ENCODE peak calls at places on chromosome 5, in eight cellular contexts. One of them, this sample, is unnamed.

GRCh38 chr5:132475531-132475930 is 15.0 kb downstream of the IRF1 start:
- DNase-seq in upper lobe of left lung: no peak
- DNase-seq in stomach: peak; percentile 25
- DNase-seq in HepG2: peak; percentile 38
- DNase-seq in uterus: peak; percentile 13
- DNase-seq in left ventricle myocardium inferior: no peak
- DNase-seq in cardiac muscle cell: no peak
- DNase-seq in suprapubic skin: peak; percentile 25
- DNase-seq in this sample: no peak

GRCh38 chr5:81513982-81514381 is 120.0 kb upstream of the ACOT12 start:
- DNase-seq in upper lobe of left lung: no peak
- DNase-seq in stomach: no peak
- DNase-seq in HepG2: no peak
- DNase-seq in uterus: no peak
- DNase-seq in left ventricle myocardium inferior: no peak
- DNase-seq in cardiac muscle cell: no peak
- DNase-seq in suprapubic skin: no peak
- DNase-seq in this sample: no peak

GRCh38 chr5:95148453-95148852 is 136.4 kb downstream of the MCTP1 start:
- DNase-seq in upper lobe of left lung: no peak
- DNase-seq in stomach: no peak
- DNase-seq in HepG2: no peak
- DNase-seq in uterus: no peak
- DNase-seq in left ventricle myocardium inferior: no peak
- DNase-seq in cardiac muscle cell: no peak
- DNase-seq in suprapubic skin: no peak
- DNase-seq in this sample: no peak

GRCh38 chr5:127299678-127300077 is 9.1 kb downstream of the MEGF10 start:
- DNase-seq in upper lobe of left lung: no peak
- DNase-seq in stomach: no peak
- DNase-seq in HepG2: no peak
- DNase-seq in uterus: no peak
- DNase-seq in left ventricle myocardium inferior: no peak
- DNase-seq in cardiac muscle cell: no peak
- DNase-seq in suprapubic skin: no peak
- DNase-seq in this sample: no peak

GRCh38 chr5:99544326-99544725 is 615.5 kb upstream of the CHD1 start:
- DNase-seq in upper lobe of left lung: no peak
- DNase-seq in stomach: no peak
- DNase-seq in HepG2: no peak
- DNase-seq in uterus: no peak
- DNase-seq in left ventricle myocardium inferior: no peak
- DNase-seq in cardiac muscle cell: no peak
- DNase-seq in suprapubic skin: no peak
- DNase-seq in this sample: no peak

GRCh38 chr5:133241179-133241728 is 189.4 kb downstream of the HSPA4 start:
- DNase-seq in upper lobe of left lung: no peak
- DNase-seq in stomach: no peak
- DNase-seq in HepG2: no peak
- DNase-seq in uterus: no peak
- DNase-seq in left ventricle myocardium inferior: no peak
- DNase-seq in cardiac muscle cell: no peak
- DNase-seq in suprapubic skin: no peak
- DNase-seq in this sample: no peak

GRCh38 chr5:102654559-102655354 is 100.3 kb upstream of the PAM start:
- DNase-seq in upper lobe of left lung: no peak
- DNase-seq in stomach: no peak
- DNase-seq in HepG2: no peak
- DNase-seq in uterus: no peak
- DNase-seq in left ventricle myocardium inferior: no peak
- DNase-seq in cardiac muscle cell: no peak
- DNase-seq in suprapubic skin: no peak
- DNase-seq in this sample: no peak

GRCh38 chr5:18740301-18740700 is 1106.0 kb downstream of the TAF11L14 start:
- DNase-seq in upper lobe of left lung: no peak
- DNase-seq in stomach: no peak
- DNase-seq in HepG2: no peak
- DNase-seq in uterus: no peak
- DNase-seq in left ventricle myocardium inferior: no peak
- DNase-seq in cardiac muscle cell: no peak
- DNase-seq in suprapubic skin: no peak
- DNase-seq in this sample: no peak

GRCh38 chr5:68074048-68074632 is 141.4 kb upstream of the PIK3R1 start:
- DNase-seq in upper lobe of left lung: no peak
- DNase-seq in stomach: peak; percentile 58
- DNase-seq in HepG2: no peak
- DNase-seq in uterus: no peak
- DNase-seq in left ventricle myocardium inferior: no peak
- DNase-seq in cardiac muscle cell: no peak
- DNase-seq in suprapubic skin: no peak
- DNase-seq in this sample: no peak

GRCh38 chr5:141518616-141519015 is 29.7 kb downstream of the PCDHGC5 start:
- DNase-seq in upper lobe of left lung: no peak
- DNase-seq in stomach: no peak
- DNase-seq in HepG2: no peak
- DNase-seq in uterus: no peak
- DNase-seq in left ventricle myocardium inferior: no peak
- DNase-seq in cardiac muscle cell: no peak
- DNase-seq in suprapubic skin: no peak
- DNase-seq in this sample: no peak

GRCh38 chr5:34658023-34658422 is 1.9 kb downstream of the RAI14 start:
- DNase-seq in upper lobe of left lung: no peak
- DNase-seq in stomach: no peak
- DNase-seq in HepG2: peak; percentile 10
- DNase-seq in uterus: no peak
- DNase-seq in left ventricle myocardium inferior: no peak
- DNase-seq in cardiac muscle cell: no peak
- DNase-seq in suprapubic skin: no peak
- DNase-seq in this sample: no peak

GRCh38 chr5:5326126-5326758 is 96.2 kb upstream of the ICE1 start:
- DNase-seq in upper lobe of left lung: no peak
- DNase-seq in stomach: no peak
- DNase-seq in HepG2: no peak
- DNase-seq in uterus: no peak
- DNase-seq in left ventricle myocardium inferior: no peak
- DNase-seq in cardiac muscle cell: peak; percentile 36
- DNase-seq in suprapubic skin: no peak
- DNase-seq in this sample: no peak

GRCh38 chr5:36152324-36153298 is 700 bp downstream of the SKP2 start:
- DNase-seq in upper lobe of left lung: no peak
- DNase-seq in stomach: no peak
- DNase-seq in HepG2: no peak
- DNase-seq in uterus: no peak
- DNase-seq in left ventricle myocardium inferior: no peak
- DNase-seq in cardiac muscle cell: peak; percentile 5
- DNase-seq in suprapubic skin: no peak
- DNase-seq in this sample: no peak

GRCh38 chr5:110077147-110077546 is 387.4 kb downstream of the MAN2A1 start:
- DNase-seq in upper lobe of left lung: no peak
- DNase-seq in stomach: no peak
- DNase-seq in HepG2: no peak
- DNase-seq in uterus: no peak
- DNase-seq in left ventricle myocardium inferior: no peak
- DNase-seq in cardiac muscle cell: no peak
- DNase-seq in suprapubic skin: no peak
- DNase-seq in this sample: no peak

GRCh38 chr5:10467281-10468198 is 25.9 kb downstream of the ROPN1L start:
- DNase-seq in upper lobe of left lung: no peak
- DNase-seq in stomach: no peak
- DNase-seq in HepG2: no peak
- DNase-seq in uterus: no peak
- DNase-seq in left ventricle myocardium inferior: no peak
- DNase-seq in cardiac muscle cell: no peak
- DNase-seq in suprapubic skin: no peak
- DNase-seq in this sample: no peak

GRCh38 chr5:88183255-88183654 is 85.4 kb downstream of the TMEM161B start:
- DNase-seq in upper lobe of left lung: no peak
- DNase-seq in stomach: no peak
- DNase-seq in HepG2: no peak
- DNase-seq in uterus: no peak
- DNase-seq in left ventricle myocardium inferior: no peak
- DNase-seq in cardiac muscle cell: no peak
- DNase-seq in suprapubic skin: no peak
- DNase-seq in this sample: no peak
- H3K27ac ChIP-seq in upper lobe of left lung: no peak overlapping the region
- H3K27ac ChIP-seq in stomach: no peak overlapping the region
- H3K27ac ChIP-seq in HepG2: no peak overlapping the region
- H3K27ac ChIP-seq in uterus: no peak overlapping the region
- H3K27ac ChIP-seq in left ventricle myocardium inferior: no peak overlapping the region
- H3K27ac ChIP-seq in cardiac muscle cell: no peak overlapping the region
- H3K27ac ChIP-seq in suprapubic skin: no peak overlapping the region
- H3K27ac ChIP-seq in this sample: no peak overlapping the region

DNA sequence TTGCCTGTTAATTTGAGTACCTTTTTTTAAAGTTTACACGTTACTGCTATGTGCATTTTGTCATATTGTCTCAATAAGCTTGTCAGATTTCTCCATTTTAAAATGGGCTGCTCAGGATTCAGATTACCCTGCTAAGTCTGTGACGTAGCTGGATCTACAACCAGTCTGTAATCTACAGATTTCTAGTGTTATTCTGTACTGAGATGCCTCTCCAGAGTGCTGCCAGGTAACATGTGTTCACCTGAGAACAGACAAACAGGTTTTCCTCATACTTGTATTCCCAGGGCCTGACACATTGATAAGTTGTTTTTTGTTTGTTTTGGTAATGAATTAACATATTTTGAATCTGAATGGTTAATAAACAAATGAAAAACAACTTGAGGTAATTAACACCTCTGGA is 15.3 kb downstream of the RAB24 start:
- DNase-seq in upper lobe of left lung: no peak
- DNase-seq in stomach: no peak
- DNase-seq in HepG2: no peak
- DNase-seq in uterus: no peak
- DNase-seq in left ventricle myocardium inferior: no peak
- DNase-seq in cardiac muscle cell: no peak
- DNase-seq in suprapubic skin: no peak
- DNase-seq in this sample: no peak
- H3K36me3 ChIP-seq in upper lobe of left lung: peaks cover 38% of the 10 kb centered on the region
- H3K36me3 ChIP-seq in stomach: peaks cover 100% of the 10 kb centered on the region
- H3K36me3 ChIP-seq in HepG2: no peaks in the 10 kb centered on the region
- H3K36me3 ChIP-seq in uterus: no peaks in the 10 kb centered on the region
- H3K36me3 ChIP-seq in left ventricle myocardium inferior: peaks cover 89% of the 10 kb centered on the region
- H3K36me3 ChIP-seq in cardiac muscle cell: peaks cover 66% of the 10 kb centered on the region
- H3K36me3 ChIP-seq in suprapubic skin: peaks cover 86% of the 10 kb centered on the region
- H3K36me3 ChIP-seq in this sample: peaks cover 68% of the 10 kb centered on the region

DNA sequence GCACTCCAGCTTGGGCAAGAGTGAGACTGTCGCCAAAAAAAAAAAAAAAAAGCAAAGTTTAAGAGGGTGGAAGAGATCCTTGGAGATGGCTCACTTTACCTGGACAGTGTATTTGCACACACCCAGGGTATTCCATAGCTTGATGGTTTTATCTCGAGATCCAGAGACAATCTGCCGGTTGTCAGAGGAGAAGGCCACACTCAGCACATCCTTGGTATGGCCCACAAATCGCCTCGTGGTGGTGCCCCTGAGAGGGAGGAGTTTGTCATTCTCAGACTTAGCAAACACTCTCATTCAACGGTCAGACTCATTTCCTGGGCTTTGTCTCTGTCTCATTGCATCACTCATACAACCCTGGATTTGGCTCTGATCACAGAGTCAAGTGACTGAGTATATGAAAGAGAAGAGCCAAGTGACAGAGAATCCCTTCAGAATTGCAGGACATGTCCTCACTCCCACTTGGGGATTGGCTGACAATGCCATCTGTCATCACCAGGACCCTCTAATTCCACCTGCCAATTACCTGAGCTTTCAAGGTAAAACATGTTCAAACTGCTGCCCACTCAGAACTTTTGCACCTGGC is 2.2 kb downstream of the RACK1 start:
- DNase-seq in upper lobe of left lung: no peak
- DNase-seq in stomach: no peak
- DNase-seq in HepG2: peak; percentile 90
- DNase-seq in uterus: no peak
- DNase-seq in left ventricle myocardium inferior: no peak
- DNase-seq in cardiac muscle cell: no peak
- DNase-seq in suprapubic skin: no peak
- DNase-seq in this sample: no peak
- H3K27ac ChIP-seq in upper lobe of left lung: peak overlapping the region; percentile 99
- H3K27ac ChIP-seq in stomach: no peak overlapping the region
- H3K27ac ChIP-seq in HepG2: peak overlapping the region; percentile 98
- H3K27ac ChIP-seq in uterus: no peak overlapping the region
- H3K27ac ChIP-seq in left ventricle myocardium inferior: peak overlapping the region; percentile 99
- H3K27ac ChIP-seq in cardiac muscle cell: no peak overlapping the region
- H3K27ac ChIP-seq in suprapubic skin: peak overlapping the region; percentile 96
- H3K27ac ChIP-seq in this sample: peak overlapping the region; percentile 90

GRCh38 chr5:179606910-179607448 is 16.5 kb downstream of the HNRNPH1 start:
- DNase-seq in upper lobe of left lung: no peak
- DNase-seq in stomach: no peak
- DNase-seq in HepG2: no peak
- DNase-seq in uterus: no peak
- DNase-seq in left ventricle myocardium inferior: no peak
- DNase-seq in cardiac muscle cell: no peak
- DNase-seq in suprapubic skin: peak; percentile 57
- DNase-seq in this sample: no peak

GRCh38 chr5:179608131-179608581 is 15.3 kb downstream of the HNRNPH1 start:
- DNase-seq in upper lobe of left lung: no peak
- DNase-seq in stomach: no peak
- DNase-seq in HepG2: no peak
- DNase-seq in uterus: no peak
- DNase-seq in left ventricle myocardium inferior: no peak
- DNase-seq in cardiac muscle cell: no peak
- DNase-seq in suprapubic skin: peak; percentile 55
- DNase-seq in this sample: no peak

GRCh38 chr5:179605026-179605833 is 18.2 kb downstream of the HNRNPH1 start:
- DNase-seq in upper lobe of left lung: no peak
- DNase-seq in stomach: no peak
- DNase-seq in HepG2: no peak
- DNase-seq in uterus: no peak
- DNase-seq in left ventricle myocardium inferior: no peak
- DNase-seq in cardiac muscle cell: no peak
- DNase-seq in suprapubic skin: no peak
- DNase-seq in this sample: no peak

GRCh38 chr5:179607449-179607931 is 16.0 kb downstream of the HNRNPH1 start:
- DNase-seq in upper lobe of left lung: no peak
- DNase-seq in stomach: no peak
- DNase-seq in HepG2: no peak
- DNase-seq in uterus: no peak
- DNase-seq in left ventricle myocardium inferior: peak; percentile 60
- DNase-seq in cardiac muscle cell: no peak
- DNase-seq in suprapubic skin: peak; percentile 64
- DNase-seq in this sample: no peak

DNA sequence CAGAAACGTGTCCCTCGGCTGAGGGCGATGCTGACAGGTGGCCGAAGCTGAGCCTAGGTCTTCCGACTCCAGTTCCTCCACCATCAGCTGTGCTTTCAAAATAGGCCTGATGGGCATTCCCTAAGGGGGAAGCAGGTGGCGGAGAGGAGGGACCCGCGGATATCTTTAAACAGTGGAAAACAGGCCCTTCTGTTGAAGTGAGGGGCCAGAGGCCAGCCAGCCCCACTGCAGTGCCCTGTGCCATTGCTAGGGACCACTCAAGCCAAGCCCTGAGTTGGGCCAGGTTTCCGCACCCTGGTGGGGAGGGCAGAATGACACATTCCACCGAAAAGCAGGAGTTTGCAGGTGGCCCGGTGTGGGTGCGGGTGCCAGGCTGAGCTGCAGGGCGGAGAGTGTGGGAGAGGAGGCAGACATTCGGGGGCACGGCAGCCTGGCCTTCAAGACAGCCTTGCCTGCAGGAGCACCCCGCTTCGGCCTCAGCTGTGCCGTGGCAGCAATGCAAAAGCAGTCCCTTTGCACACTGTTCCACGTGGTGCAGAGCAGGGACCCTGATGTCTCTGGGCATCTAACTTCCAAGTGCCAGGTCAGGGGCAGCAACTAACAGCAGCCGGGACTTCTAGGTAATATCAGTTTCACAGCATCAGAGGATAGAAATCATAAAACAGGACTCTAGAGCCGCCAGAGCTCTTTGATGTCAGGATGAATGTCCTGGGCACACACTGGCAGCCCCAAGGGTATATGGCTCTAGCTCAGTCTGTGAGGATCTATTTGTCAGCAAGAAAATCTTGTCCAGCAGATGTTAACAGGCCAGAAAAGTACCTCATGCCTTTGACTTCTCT is 17.2 kb downstream of the HNRNPH1 start:
- DNase-seq in upper lobe of left lung: peak; percentile 66
- DNase-seq in stomach: no peak
- DNase-seq in HepG2: no peak
- DNase-seq in uterus: no peak
- DNase-seq in left ventricle myocardium inferior: no peak
- DNase-seq in cardiac muscle cell: no peak
- DNase-seq in suprapubic skin: no peak
- DNase-seq in this sample: no peak
- H3K36me3 ChIP-seq in upper lobe of left lung: peaks cover 11% of the 10 kb centered on the region
- H3K36me3 ChIP-seq in stomach: peaks cover 92% of the 10 kb centered on the region
- H3K36me3 ChIP-seq in HepG2: peaks cover 12% of the 10 kb centered on the region
- H3K36me3 ChIP-seq in uterus: no peaks in the 10 kb centered on the region
- H3K36me3 ChIP-seq in left ventricle myocardium inferior: peaks cover 80% of the 10 kb centered on the region
- H3K36me3 ChIP-seq in cardiac muscle cell: peaks cover 37% of the 10 kb centered on the region
- H3K36me3 ChIP-seq in suprapubic skin: peaks cover 75% of the 10 kb centered on the region
- H3K36me3 ChIP-seq in this sample: peaks cover 50% of the 10 kb centered on the region